ENCODE peak calls at places on chromosomes 6 and 20, in five cellular contexts. U is stimulated activated CD4-positive, alpha-beta T cell treated with anti-CD3 and anti-CD28 coated beads, Interleukin-12 subunit alpha, Interleukin-12 subunit beta, amount 100 ng/mL, for 4 hours; D is aorta; L is WTC11; O is skeletal muscle cell. W is an unnamed sample.

GRCh38 chr6:115947964-115948541 is 112.6 kb downstream of the FRK start:
- DNase-seq in U (no peak), D (no peak), L (no peak), O (no peak), W (no peak)

GRCh38 chr6:20205722-20206154 is 6.5 kb downstream of the MBOAT1 start:
- DNase-seq in U (no peak), D (no peak), L (no peak), O (no peak), W (no peak)

GRCh38 chr6:1598433-1598832 is 11.3 kb upstream of the FOXC1 start:
- DNase-seq in U (no peak), D (no peak), L (no peak), O (no peak), W (no peak)

GRCh38 chr20:63957690-63958441 is 1.6 kb upstream of the UCKL1 start:
- DNase-seq in U (peak), D (no peak), L (peak), O (no peak), W (no peak)

GRCh38 chr6:20092071-20092566 is 120.2 kb downstream of the MBOAT1 start:
- DNase-seq in U (no peak), D (no peak), L (no peak), O (peak), W (no peak)

GRCh38 chr20:49616154-49617007 is 48.4 kb upstream of the PTGIS start:
- DNase-seq in U (no peak), D (no peak), L (no peak), O (no peak), W (no peak)

GRCh38 chr6:130598021-130598989 is 228.9 kb upstream of the SMLR1 start:
- DNase-seq in U (no peak), D (no peak), L (no peak), O (no peak), W (no peak)

GRCh38 chr20:45338121-45339030 is 9.8 kb downstream of the SDC4 start:
- DNase-seq in U (no peak), D (no peak), L (no peak), O (no peak), W (no peak)

GRCh38 chr6:52538921-52539354 is 37.9 kb downstream of the TRAM2 start:
- DNase-seq in U (no peak), D (no peak), L (no peak), O (no peak), W (no peak)

GRCh38 chr6:80522556-80522955 is 416.1 kb downstream of the BCKDHB start:
- DNase-seq in U (no peak), D (no peak), L (no peak), O (no peak), W (no peak)

GRCh38 chr20:39019805-39020325 is 57.7 kb downstream of the DHX35 start:
- DNase-seq in U (no peak), D (no peak), L (no peak), O (no peak), W (no peak)

GRCh38 chr6:31737315-31738047 is 1.2 kb upstream of the CLIC1 start:
- DNase-seq in U (no peak), D (no peak), L (no peak), O (no peak), W (peak)

GRCh38 chr6:119799633-119800032 is 450.1 kb upstream of the MAN1A1 start:
- DNase-seq in U (no peak), D (no peak), L (no peak), O (no peak), W (no peak)

GRCh38 chr6:41643899-41644269 is 5.6 kb downstream of the MDFI start:
- DNase-seq in U (no peak), D (no peak), L (no peak), O (no peak), W (no peak)

GRCh38 chr6:33679761-33680160 is 31.7 kb downstream of the UQCC2 start:
- DNase-seq in U (no peak), D (no peak), L (no peak), O (no peak), W (no peak)

GRCh38 chr20:45269056-45269455 is 14.7 kb upstream of the SLPI start:
- DNase-seq in U (no peak), D (no peak), L (no peak), O (no peak), W (no peak)

GRCh38 chr20:6360766-6361165 is 237.9 kb upstream of the FERMT1 start:
- DNase-seq in U (no peak), D (no peak), L (no peak), O (no peak), W (no peak)

GRCh38 chr6:160315310-160315709 is 32.9 kb upstream of the SLC22A3 start:
- DNase-seq in U (no peak), D (no peak), L (no peak), O (no peak), W (no peak)

GRCh38 chr6:105282801-105283585 is 103.2 kb upstream of the POPDC3 start:
- DNase-seq in U (no peak), D (no peak), L (no peak), O (no peak), W (no peak)

GRCh38 chr6:43250992-43251373 is 7.7 kb downstream of the TTBK1 start:
- DNase-seq in U (no peak), D (no peak), L (no peak), O (no peak), W (no peak)

GRCh38 chr20:699811-700338 is 24.3 kb upstream of the SCRT2 start:
- DNase-seq in U (no peak), D (no peak), L (peak), O (no peak), W (no peak)

GRCh38 chr6:117206951-117207687 is 58.2 kb upstream of the VGLL2 start:
- DNase-seq in U (no peak), D (no peak), L (peak), O (peak), W (no peak)

GRCh38 chr20:11247059-11247630 is 573.3 kb upstream of the JAG1 start:
- DNase-seq in U (no peak), D (no peak), L (no peak), O (no peak), W (no peak)

GRCh38 chr20:46406986-46407670 is 713 bp upstream of the ELMO2 start:
- DNase-seq in U (peak), D (peak), L (peak), O (peak), W (peak)

GRCh38 chr20:13554706-13555105 is 84.0 kb downstream of the TASP1 start:
- DNase-seq in U (no peak), D (no peak), L (no peak), O (no peak), W (no peak)

GRCh38 chr6:148747145-148747492 is 289 bp downstream of the UST start:
- DNase-seq in U (no peak), D (peak), L (peak), O (no peak), W (no peak)

GRCh38 chr20:56592211-56592610 is 36.9 kb upstream of the TFAP2C start:
- DNase-seq in U (no peak), D (no peak), L (no peak), O (no peak), W (no peak)

GRCh38 chr6:166488081-166488685 is 98.3 kb downstream of the RAMACL start:
- DNase-seq in U (peak), D (peak), L (no peak), O (peak), W (peak)

GRCh38 chr6:45419574-45420082 is 41.9 kb upstream of the SUPT3H start:
- DNase-seq in U (peak), D (peak), L (peak), O (no peak), W (no peak)

GRCh38 chr6:81750660-81751387 is 1.7 kb downstream of the TENT5A start:
- DNase-seq in U (no peak), D (no peak), L (no peak), O (no peak), W (no peak)